ENCODE peak calls at places on chromosomes 16 and 17, in seven cellular contexts. One of them, this sample, is unnamed. For H3K4me1, the result is how much of the 10 kb centered on the place peaks cover.

GRCh38 chr16:25941800-25942558 is 250.2 kb downstream of the HS3ST4 start:
- DNase-seq in HCT116: no peak
- DNase-seq in IMR-90: no peak
- DNase-seq in neural progenitor cell: no peak
- DNase-seq in colonic mucosa: no peak
- DNase-seq in H9: no peak
- DNase-seq in mesenchymal stem cell: peak
- DNase-seq in this sample: no peak

GRCh38 chr16:67399218-67399733 is 6.0 kb upstream of the TPPP3 start:
- DNase-seq in HCT116: no peak
- DNase-seq in IMR-90: no peak
- DNase-seq in neural progenitor cell: peak
- DNase-seq in colonic mucosa: peak
- DNase-seq in H9: peak
- DNase-seq in mesenchymal stem cell: peak
- DNase-seq in this sample: peak

GRCh38 chr17:42459983-42460300 is 1.3 kb downstream of the ATP6V0A1 start:
- DNase-seq in HCT116: no peak
- DNase-seq in IMR-90: peak
- DNase-seq in neural progenitor cell: peak
- DNase-seq in colonic mucosa: no peak
- DNase-seq in H9: no peak
- DNase-seq in mesenchymal stem cell: peak
- DNase-seq in this sample: peak

GRCh38 chr17:66169839-66170238 is 22.1 kb downstream of the CEP112 start:
- DNase-seq in HCT116: no peak
- DNase-seq in IMR-90: no peak
- DNase-seq in neural progenitor cell: no peak
- DNase-seq in colonic mucosa: no peak
- DNase-seq in H9: no peak
- DNase-seq in mesenchymal stem cell: no peak
- DNase-seq in this sample: no peak

GRCh38 chr16:64654137-64654652 is 467.7 kb downstream of the CDH11 start:
- DNase-seq in HCT116: no peak
- DNase-seq in IMR-90: peak
- DNase-seq in neural progenitor cell: no peak
- DNase-seq in colonic mucosa: no peak
- DNase-seq in H9: no peak
- DNase-seq in mesenchymal stem cell: peak
- DNase-seq in this sample: peak

GRCh38 chr16:81275795-81276194 is 37.3 kb downstream of the BCO1 start:
- DNase-seq in HCT116: no peak
- DNase-seq in IMR-90: no peak
- DNase-seq in neural progenitor cell: no peak
- DNase-seq in colonic mucosa: peak
- DNase-seq in H9: no peak
- DNase-seq in mesenchymal stem cell: no peak
- DNase-seq in this sample: no peak

GRCh38 chr17:27381007-27381501 is 75.2 kb upstream of the KSR1 start:
- DNase-seq in HCT116: peak
- DNase-seq in IMR-90: peak
- DNase-seq in neural progenitor cell: peak
- DNase-seq in colonic mucosa: peak
- DNase-seq in H9: peak
- DNase-seq in mesenchymal stem cell: peak
- DNase-seq in this sample: peak

GRCh38 chr17:33084755-33085154 is 93.1 kb downstream of the SPACA3 start:
- DNase-seq in HCT116: no peak
- DNase-seq in IMR-90: no peak
- DNase-seq in neural progenitor cell: no peak
- DNase-seq in colonic mucosa: peak
- DNase-seq in H9: no peak
- DNase-seq in mesenchymal stem cell: no peak
- DNase-seq in this sample: no peak

GRCh38 chr17:49783051-49783715 is 5.3 kb upstream of the KAT7 start:
- DNase-seq in HCT116: no peak
- DNase-seq in IMR-90: no peak
- DNase-seq in neural progenitor cell: no peak
- DNase-seq in colonic mucosa: no peak
- DNase-seq in H9: no peak
- DNase-seq in mesenchymal stem cell: no peak
- DNase-seq in this sample: no peak

GRCh38 chr17:66950886-66951604 is 13.5 kb upstream of the CACNG4 start:
- DNase-seq in HCT116: no peak
- DNase-seq in IMR-90: no peak
- DNase-seq in neural progenitor cell: no peak
- DNase-seq in colonic mucosa: no peak
- DNase-seq in H9: no peak
- DNase-seq in mesenchymal stem cell: no peak
- DNase-seq in this sample: no peak

GRCh38 chr16:49690778-49691177 is 165.1 kb downstream of the ZNF423 start:
- DNase-seq in HCT116: no peak
- DNase-seq in IMR-90: no peak
- DNase-seq in neural progenitor cell: no peak
- DNase-seq in colonic mucosa: no peak
- DNase-seq in H9: no peak
- DNase-seq in mesenchymal stem cell: no peak
- DNase-seq in this sample: no peak

GRCh38 chr16:25735645-25736044 is 43.9 kb downstream of the HS3ST4 start:
- DNase-seq in HCT116: no peak
- DNase-seq in IMR-90: no peak
- DNase-seq in neural progenitor cell: no peak
- DNase-seq in colonic mucosa: no peak
- DNase-seq in H9: no peak
- DNase-seq in mesenchymal stem cell: no peak
- DNase-seq in this sample: no peak

GRCh38 chr17:80663783-80664206 is 119.2 kb downstream of the RPTOR start:
- DNase-seq in HCT116: no peak
- DNase-seq in IMR-90: peak
- DNase-seq in neural progenitor cell: no peak
- DNase-seq in colonic mucosa: no peak
- DNase-seq in H9: no peak
- DNase-seq in mesenchymal stem cell: peak
- DNase-seq in this sample: peak

GRCh38 chr16:84751947-84752346 is 52.1 kb downstream of the USP10 start:
- DNase-seq in HCT116: no peak
- DNase-seq in IMR-90: no peak
- DNase-seq in neural progenitor cell: no peak
- DNase-seq in colonic mucosa: no peak
- DNase-seq in H9: no peak
- DNase-seq in mesenchymal stem cell: no peak
- DNase-seq in this sample: peak

GRCh38 chr16:64864232-64864803 is 257.5 kb downstream of the CDH11 start:
- DNase-seq in HCT116: no peak
- DNase-seq in IMR-90: peak
- DNase-seq in neural progenitor cell: no peak
- DNase-seq in colonic mucosa: no peak
- DNase-seq in H9: no peak
- DNase-seq in mesenchymal stem cell: peak
- DNase-seq in this sample: peak

GRCh38 chr17:60231234-60231633 is 81.5 kb downstream of the CA4 start:
- DNase-seq in HCT116: peak
- DNase-seq in IMR-90: peak
- DNase-seq in neural progenitor cell: peak
- DNase-seq in colonic mucosa: no peak
- DNase-seq in H9: no peak
- DNase-seq in mesenchymal stem cell: peak
- DNase-seq in this sample: peak
- H3K9ac ChIP-seq in HCT116: no peak
- H3K9ac ChIP-seq in IMR-90: no peak
- H3K9ac ChIP-seq in neural progenitor cell: no peak
- H3K9ac ChIP-seq in colonic mucosa: no peak
- H3K9ac ChIP-seq in H9: no peak
- H3K9ac ChIP-seq in mesenchymal stem cell: peak
- H3K9ac ChIP-seq in this sample: peak

DNA sequence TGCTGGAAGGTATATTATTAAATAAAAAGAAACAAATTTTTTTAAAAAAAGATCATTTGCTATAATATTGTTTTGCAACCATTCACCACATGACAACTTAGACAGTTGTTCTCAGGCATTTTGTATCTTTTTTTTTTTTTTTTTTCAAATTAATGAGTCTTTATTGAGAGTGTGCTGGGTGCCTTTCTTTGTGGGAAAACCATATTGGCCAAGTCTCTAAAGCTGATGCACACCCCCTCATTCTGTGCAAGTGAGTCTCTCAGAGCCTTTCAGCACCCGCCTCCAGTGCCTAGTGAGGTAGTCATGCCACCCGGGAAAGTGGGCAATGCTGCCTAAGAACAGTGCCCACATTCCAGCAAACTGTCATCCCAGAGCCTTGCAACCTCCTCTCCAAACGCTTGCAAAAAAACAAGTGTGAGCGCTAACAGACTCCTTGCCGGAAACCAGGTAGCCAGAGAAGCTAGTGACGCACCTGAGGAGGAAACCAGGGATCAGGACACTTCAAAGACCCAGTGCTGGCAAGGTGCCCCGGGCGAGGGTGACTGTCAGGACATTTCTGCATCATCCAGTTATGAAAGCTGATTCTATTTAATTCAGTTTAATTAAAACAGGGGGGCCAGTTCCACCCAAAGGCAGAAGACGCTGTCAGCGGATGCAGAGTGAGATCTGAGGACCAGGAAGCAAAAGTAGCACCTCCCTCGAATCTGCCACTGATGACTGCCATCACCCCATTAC is 34.9 kb downstream of the SMARCE1 start:
- DNase-seq in HCT116: no peak
- DNase-seq in IMR-90: no peak
- DNase-seq in neural progenitor cell: no peak
- DNase-seq in colonic mucosa: no peak
- DNase-seq in H9: no peak
- DNase-seq in mesenchymal stem cell: no peak
- DNase-seq in this sample: peak
- H3K4me1 ChIP-seq in HCT116: under half
- H3K4me1 ChIP-seq in IMR-90: under half
- H3K4me1 ChIP-seq in neural progenitor cell: under half
- H3K4me1 ChIP-seq in colonic mucosa: under half
- H3K4me1 ChIP-seq in H9: under half
- H3K4me1 ChIP-seq in mesenchymal stem cell: under half
- H3K4me1 ChIP-seq in this sample: under half

GRCh38 chr17:41048441-41048840 is 1.3 kb upstream of the KRTAP2-1 start:
- DNase-seq in HCT116: no peak
- DNase-seq in IMR-90: peak
- DNase-seq in neural progenitor cell: no peak
- DNase-seq in colonic mucosa: no peak
- DNase-seq in H9: no peak
- DNase-seq in mesenchymal stem cell: peak
- DNase-seq in this sample: peak
- H3K9ac ChIP-seq in HCT116: no peak
- H3K9ac ChIP-seq in IMR-90: no peak
- H3K9ac ChIP-seq in neural progenitor cell: no peak
- H3K9ac ChIP-seq in colonic mucosa: no peak
- H3K9ac ChIP-seq in H9: no peak
- H3K9ac ChIP-seq in mesenchymal stem cell: peak
- H3K9ac ChIP-seq in this sample: peak

GRCh38 chr17:21031756-21032396 is 10.9 kb downstream of the USP22 start:
- DNase-seq in HCT116: no peak
- DNase-seq in IMR-90: no peak
- DNase-seq in neural progenitor cell: no peak
- DNase-seq in colonic mucosa: no peak
- DNase-seq in H9: no peak
- DNase-seq in mesenchymal stem cell: no peak
- DNase-seq in this sample: no peak

GRCh38 chr17:21029515-21029914 is 13.3 kb downstream of the USP22 start:
- DNase-seq in HCT116: no peak
- DNase-seq in IMR-90: no peak
- DNase-seq in neural progenitor cell: no peak
- DNase-seq in colonic mucosa: no peak
- DNase-seq in H9: no peak
- DNase-seq in mesenchymal stem cell: peak
- DNase-seq in this sample: peak

GRCh38 chr17:21028192-21028591 is 14.6 kb downstream of the USP22 start:
- DNase-seq in HCT116: no peak
- DNase-seq in IMR-90: no peak
- DNase-seq in neural progenitor cell: no peak
- DNase-seq in colonic mucosa: no peak
- DNase-seq in H9: no peak
- DNase-seq in mesenchymal stem cell: no peak
- DNase-seq in this sample: no peak

GRCh38 chr17:21029032-21029431 is 13.8 kb downstream of the USP22 start:
- DNase-seq in HCT116: no peak
- DNase-seq in IMR-90: peak
- DNase-seq in neural progenitor cell: no peak
- DNase-seq in colonic mucosa: no peak
- DNase-seq in H9: no peak
- DNase-seq in mesenchymal stem cell: peak
- DNase-seq in this sample: peak

DNA sequence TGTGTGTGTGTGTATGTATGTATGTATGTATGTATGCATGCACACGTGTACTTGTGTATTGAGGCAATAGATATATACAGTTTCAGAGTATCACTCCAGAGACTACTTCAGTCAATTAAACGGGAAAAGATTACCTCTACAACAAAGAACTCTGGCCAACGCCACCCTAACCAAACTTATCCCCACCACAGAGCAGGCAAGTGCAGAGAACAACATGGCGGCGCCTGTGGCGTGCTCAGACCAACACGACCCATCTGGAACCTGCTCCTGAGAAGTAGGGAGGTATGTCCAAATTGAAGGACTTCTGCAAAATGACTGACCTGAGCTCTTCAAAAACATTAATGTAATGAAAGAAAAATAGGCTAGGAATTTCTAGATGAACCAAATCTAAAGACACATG is 12.4 kb downstream of the USP22 start:
- DNase-seq in HCT116: no peak
- DNase-seq in IMR-90: no peak
- DNase-seq in neural progenitor cell: no peak
- DNase-seq in colonic mucosa: no peak
- DNase-seq in H9: no peak
- DNase-seq in mesenchymal stem cell: no peak
- DNase-seq in this sample: no peak
- H3K4me1 ChIP-seq in HCT116: under half
- H3K4me1 ChIP-seq in IMR-90: under half
- H3K4me1 ChIP-seq in neural progenitor cell: under half
- H3K4me1 ChIP-seq in colonic mucosa: under half
- H3K4me1 ChIP-seq in H9: under half
- H3K4me1 ChIP-seq in mesenchymal stem cell: under half
- H3K4me1 ChIP-seq in this sample: under half

DNA sequence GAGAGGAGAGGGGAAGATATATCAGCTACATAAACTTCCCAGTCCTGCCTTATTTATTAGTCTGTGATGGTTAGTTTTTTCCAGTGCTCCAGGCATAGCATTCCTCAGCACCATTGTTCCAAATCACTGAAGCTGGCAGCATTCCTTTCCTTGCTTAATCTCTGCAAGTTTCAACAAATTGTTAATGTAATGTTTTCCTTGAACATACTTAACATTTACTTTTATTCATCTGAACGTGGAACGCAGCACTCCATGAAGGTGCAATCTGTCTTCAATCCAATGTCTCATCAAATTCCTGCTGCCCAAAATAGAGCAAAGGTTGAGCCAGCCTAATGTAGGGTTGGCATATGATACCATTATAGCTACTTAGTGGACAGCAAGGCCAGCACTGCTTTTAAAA is 441.2 kb upstream of the RBFOX1 start:
- DNase-seq in HCT116: no peak
- DNase-seq in IMR-90: no peak
- DNase-seq in neural progenitor cell: peak
- DNase-seq in colonic mucosa: no peak
- DNase-seq in H9: no peak
- DNase-seq in mesenchymal stem cell: no peak
- DNase-seq in this sample: no peak
- H3K9ac ChIP-seq in HCT116: no peak
- H3K9ac ChIP-seq in IMR-90: no peak
- H3K9ac ChIP-seq in neural progenitor cell: no peak
- H3K9ac ChIP-seq in colonic mucosa: no peak
- H3K9ac ChIP-seq in H9: no peak
- H3K9ac ChIP-seq in mesenchymal stem cell: no peak
- H3K9ac ChIP-seq in this sample: no peak